ENCODE peak calls at places on chromosomes 3 and 15, in four cellular contexts. Y, W, D and H are unnamed samples.

GRCh38 chr3:148585671-148586379 is 111.9 kb upstream of the AGTR1 start:
- DNase-seq in D (no peak), W (no peak), Y (no peak), H (no peak)

GRCh38 chr3:149654188-149654601 is 3.6 kb downstream of the WWTR1 start:
- DNase-seq in D (peak; percentile 75), Y (peak; percentile 63), W (no peak), H (no peak)

GRCh38 chr3:30286007-30286669 is 320.3 kb upstream of the TGFBR2 start:
- DNase-seq in Y (peak; percentile 99), W (peak; percentile 68), D (peak; percentile 88), H (no peak)

GRCh38 chr3:14521611-14522010 is 18.5 kb downstream of the GRIP2 start:
- DNase-seq in W (no peak), D (no peak), Y (no peak), H (no peak)

GRCh38 chr15:101054991-101055390 is 135.8 kb downstream of the LRRK1 start:
- DNase-seq in W (no peak), D (no peak), Y (no peak), H (peak; percentile 30)

GRCh38 chr15:70098461-70099166 is 897 bp upstream of the TLE3 start:
- DNase-seq in D (no peak), Y (peak; percentile 48), W (peak; percentile 27), H (no peak)

GRCh38 chr3:155208183-155208582 is 85.3 kb downstream of the STRIT1 start:
- DNase-seq in D (no peak), Y (no peak), W (no peak), H (no peak)

GRCh38 chr3:141485578-141486415 is 1.0 kb upstream of the RASA2 start:
- DNase-seq in W (peak; percentile 12), Y (peak; percentile 90), D (peak; percentile 76), H (no peak)

GRCh38 chr3:148329481-148330220 is 368.1 kb upstream of the AGTR1 start:
- DNase-seq in W (no peak), D (peak; percentile 40), Y (no peak), H (no peak)

GRCh38 chr15:83068054-83068453 is 1.0 kb upstream of the BTBD1 start:
- DNase-seq in D (no peak), W (no peak), Y (no peak), H (no peak)
- H3K9ac ChIP-seq in D (no peak overlapping the region), W (peak overlapping the region; percentile 90), Y (no peak overlapping the region), H (no peak overlapping the region)

GRCh38 chr3:105368575-105369500 is 2.1 kb downstream of the ALCAM start:
- DNase-seq in D (peak; percentile 59), Y (peak; percentile 64), W (peak; percentile 75), H (no peak)
- TF ChIP-seq POLR2A in D (no peak), Y (no peak), W (no peak), H (no peak)

GRCh38 chr3:132325634-132326033 is 8.4 kb downstream of the ACP3 start:
- DNase-seq in D (no peak), W (no peak), Y (no peak), H (no peak)
- H2AFZ ChIP-seq in D (no peak overlapping the region), W (no peak overlapping the region), Y (no peak overlapping the region), H (no peak overlapping the region)

GRCh38 chr3:66971245-66971644 is 26.9 kb upstream of the KBTBD8 start:
- DNase-seq in D (no peak), Y (no peak), W (no peak), H (no peak)
- H3K9ac ChIP-seq in D (no peak overlapping the region), Y (no peak overlapping the region), W (no peak overlapping the region), H (no peak overlapping the region)

GRCh38 chr3:17192995-17193394 is 308.2 kb downstream of the PLCL2 start:
- DNase-seq in W (no peak), Y (no peak), D (no peak), H (no peak)

GRCh38 chr3:17190353-17191078 is 305.8 kb downstream of the PLCL2 start:
- DNase-seq in W (no peak), D (no peak), Y (no peak), H (no peak)

GRCh38 chr3:17194116-17194515 is 309.4 kb downstream of the PLCL2 start:
- DNase-seq in W (no peak), D (no peak), Y (no peak), H (no peak)

GRCh38 chr3:17195856-17196604 is 311.3 kb downstream of the PLCL2 start:
- DNase-seq in W (no peak), D (peak; percentile 24), Y (no peak), H (no peak)

DNA sequence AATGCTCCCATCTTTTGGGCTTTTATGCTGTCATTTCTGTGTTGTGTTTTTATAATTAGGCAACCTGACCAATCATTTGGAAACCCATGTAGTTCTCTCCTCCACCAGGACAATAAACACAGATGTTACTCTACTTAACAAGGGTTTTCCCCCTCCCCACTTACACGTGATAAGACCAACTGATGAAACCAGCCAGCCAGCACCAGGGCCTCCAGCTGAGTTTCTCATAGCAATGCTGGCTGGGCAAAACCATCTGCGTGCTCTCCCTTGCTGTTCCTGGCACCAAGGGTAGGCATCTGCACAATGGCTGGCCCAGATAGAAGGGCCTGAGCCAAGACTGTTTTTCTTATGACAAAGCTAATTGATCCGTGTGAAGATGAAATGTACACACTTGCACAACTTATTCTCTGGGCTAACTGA is 310.4 kb downstream of the PLCL2 start:
- DNase-seq in D (peak; percentile 29), Y (no peak), W (no peak), H (no peak)
- TF ChIP-seq POLR2A in D (no peak), Y (no peak), W (no peak), H (no peak)

GRCh38 chr3:49930922-49931321 is 1.3 kb upstream of the MON1A start:
- DNase-seq in W (peak; percentile 53), D (no peak), Y (no peak), H (peak; percentile 71)
- H2AFZ ChIP-seq in W (no peak overlapping the region), D (no peak overlapping the region), Y (no peak overlapping the region), H (peak overlapping the region; percentile 95)